ENCODE peak calls at places on chromosome 19, in eight cellular contexts. A is kidney glomerular epithelial cell, Q is GM12891, T is IMR-90, D is fibroblast of mammary gland, V is EH, L is AG09319, X is C1 segment of cervical spinal cord. I is an unnamed sample.

GRCh38 chr19:51043497-51043896 is 8.7 kb upstream of the KLK12 start:
- DNase-seq in D (no peak), L (no peak), X (no peak), A (no peak), V (no peak), Q (no peak), T (no peak), I (no peak)

GRCh38 chr19:39833464-39834286 is at the start of gene DYRK1B:
- DNase-seq in T (peak), Q (peak), D (peak), X (peak), L (peak), V (peak), A (peak), I (peak)

GRCh38 chr19:2603320-2603719 is 99.2 kb downstream of the GNG7 start:
- DNase-seq in L (peak), Q (no peak), D (peak), A (no peak), X (no peak), T (no peak), V (peak), I (no peak)

GRCh38 chr19:32067686-32068085 is 277.7 kb upstream of the ZNF507 start:
- DNase-seq in V (no peak), X (no peak), A (no peak), L (no peak), Q (no peak), D (no peak), T (no peak), I (no peak)

GRCh38 chr19:19160489-19161035 is 9.5 kb downstream of the MEF2B start:
- DNase-seq in V (no peak), Q (peak), D (no peak), L (no peak), X (no peak), T (no peak), A (no peak), I (no peak)

GRCh38 chr19:58500242-58500641 is 11.6 kb downstream of the SLC27A5 start:
- DNase-seq in T (no peak), L (no peak), V (no peak), Q (no peak), D (no peak), A (no peak), X (no peak), I (no peak)

GRCh38 chr19:7419153-7419552 is 69.7 kb downstream of the PEX11G start:
- DNase-seq in Q (no peak), X (no peak), V (no peak), D (no peak), T (no peak), A (no peak), L (no peak), I (no peak)

GRCh38 chr19:41409288-41409687 is 11.7 kb downstream of the BCKDHA start:
- DNase-seq in X (no peak), T (peak), L (no peak), A (peak), V (peak), Q (no peak), D (peak), I (peak)

GRCh38 chr19:29880498-29881081 is 61.4 kb upstream of the URI1 start:
- DNase-seq in L (no peak), A (no peak), X (no peak), T (no peak), V (no peak), D (no peak), Q (no peak), I (no peak)

I was measured in LHCN-M2.